ENCODE peak calls at places on chromosomes 13 and 19, in four cellular contexts. B, J, O and K are unnamed samples.

GRCh38 chr13:97905517-97905916 is 48.0 kb upstream of the IPO5 start:
- DNase-seq in B (no peak), J (no peak), O (no peak), K (no peak)

GRCh38 chr13:113421673-113422270 is 31.5 kb downstream of the ADPRHL1 start:
- DNase-seq in B (no peak), J (no peak), O (no peak), K (peak)

GRCh38 chr19:31444931-31445330 is 95.7 kb upstream of the TSHZ3 start:
- DNase-seq in B (no peak), J (no peak), O (no peak), K (no peak)

GRCh38 chr13:113393226-113393571 is 29.3 kb upstream of the GRTP1 start:
- DNase-seq in B (peak), J (no peak), O (no peak), K (no peak)

GRCh38 chr13:29840585-29840984 is 9.8 kb downstream of the UBL3 start:
- DNase-seq in B (no peak), J (no peak), O (no peak), K (no peak)

GRCh38 chr13:98570929-98571372 is 6.0 kb downstream of the STK24 start:
- DNase-seq in B (no peak), J (no peak), O (no peak), K (no peak)

GRCh38 chr19:47589824-47590223 is 16.9 kb upstream of the ZNF541 start:
- DNase-seq in B (no peak), J (no peak), O (no peak), K (no peak)

GRCh38 chr13:90633849-90634248 is 713.6 kb upstream of the MIR17HG start:
- DNase-seq in B (no peak), J (no peak), O (no peak), K (no peak)

GRCh38 chr13:37715606-37716015 is 117.0 kb upstream of the POSTN start:
- DNase-seq in B (no peak), J (no peak), O (no peak), K (no peak)

GRCh38 chr19:30074741-30075460 is 132.9 kb downstream of the URI1 start:
- DNase-seq in B (no peak), J (no peak), O (no peak), K (no peak)

GRCh38 chr19:2997720-2998119 is 20.4 kb downstream of the TLE6 start:
- DNase-seq in B (no peak), J (no peak), O (no peak), K (no peak)

GRCh38 chr13:113116206-113116800 is 6.3 kb upstream of the F10 start:
- DNase-seq in B (no peak), J (no peak), O (no peak), K (peak)

GRCh38 chr19:17063412-17063811 is 11.8 kb downstream of the HAUS8 start:
- DNase-seq in B (no peak), J (no peak), O (no peak), K (no peak)

GRCh38 chr13:66691149-66691548 is 539.0 kb downstream of the PCDH9 start:
- DNase-seq in B (no peak), J (no peak), O (no peak), K (no peak)

GRCh38 chr19:32881766-32882165 is 12.2 kb upstream of the SLC7A9 start:
- DNase-seq in B (no peak), J (no peak), O (no peak), K (no peak)

GRCh38 chr13:37011002-37011401 is 10.4 kb downstream of the EXOSC8 start:
- DNase-seq in B (no peak), J (no peak), O (no peak), K (no peak)

GRCh38 chr13:28843594-28843993 is 23.5 kb downstream of the MTUS2 start:
- DNase-seq in B (no peak), J (no peak), O (no peak), K (no peak)

GRCh38 chr19:41327499-41328156 is 17.7 kb downstream of the CCDC97 start:
- DNase-seq in B (peak), J (peak), O (no peak), K (peak)
- TF ChIP-seq TEAD4 in B (no peak), J (no peak), O (no peak), K (no peak)

DNA sequence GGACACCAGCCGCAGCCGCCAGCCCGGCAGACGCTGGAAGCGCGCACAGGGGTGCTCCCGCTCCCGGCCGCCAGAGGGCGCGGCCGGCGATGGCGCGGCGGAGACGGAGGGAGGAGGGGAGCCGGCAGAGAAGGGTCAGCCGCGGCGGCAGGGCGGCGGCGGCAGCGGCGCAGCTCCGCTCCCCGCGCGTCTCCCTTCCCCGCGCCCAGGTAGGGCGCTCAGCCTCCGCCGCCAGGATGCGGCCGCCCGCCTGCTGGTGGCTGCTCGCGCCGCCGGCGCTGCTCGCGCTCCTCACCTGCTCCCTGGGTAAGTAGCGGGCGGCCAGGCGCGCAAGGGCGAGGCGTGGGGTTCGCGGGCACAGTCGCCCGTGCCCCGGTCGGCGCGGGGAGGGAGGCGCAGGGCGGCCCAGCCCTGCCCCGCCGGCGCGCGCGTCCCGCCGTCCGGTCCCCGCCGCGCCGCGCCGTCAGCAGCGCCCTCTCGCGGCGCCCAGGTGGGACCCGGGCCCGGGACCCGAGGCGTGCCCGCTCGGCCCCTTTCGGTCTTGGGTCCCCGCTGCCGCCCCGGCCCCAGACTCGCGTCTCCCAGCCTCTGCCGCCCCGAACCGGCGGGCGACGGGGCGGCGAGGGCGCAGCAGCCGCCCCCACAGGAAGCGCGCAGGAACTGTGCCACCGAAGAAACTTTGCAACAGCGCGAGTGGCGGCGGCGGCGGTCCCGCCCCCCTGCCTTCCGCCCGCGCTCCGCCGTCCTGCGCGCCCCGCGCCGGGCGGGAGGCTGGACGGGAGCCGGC is at the start of gene B3GLCT:
- DNase-seq in B (peak), J (peak), O (peak), K (peak)
- TF ChIP-seq CTCF in B (peak), J (peak), O (peak), K (peak)

GRCh38 chr19:55276720-55277430 is 3.0 kb downstream of the HSPBP1 start:
- DNase-seq in B (no peak), J (no peak), O (no peak), K (no peak)

GRCh38 chr19:55272142-55272541 is 7.8 kb downstream of the HSPBP1 start:
- DNase-seq in B (no peak), J (no peak), O (no peak), K (no peak)

GRCh38 chr19:55277494-55277893 is 2.4 kb downstream of the HSPBP1 start:
- DNase-seq in B (no peak), J (no peak), O (no peak), K (no peak)

GRCh38 chr19:55275851-55276719 is 3.8 kb downstream of the HSPBP1 start:
- DNase-seq in B (no peak), J (no peak), O (no peak), K (no peak)

DNA sequence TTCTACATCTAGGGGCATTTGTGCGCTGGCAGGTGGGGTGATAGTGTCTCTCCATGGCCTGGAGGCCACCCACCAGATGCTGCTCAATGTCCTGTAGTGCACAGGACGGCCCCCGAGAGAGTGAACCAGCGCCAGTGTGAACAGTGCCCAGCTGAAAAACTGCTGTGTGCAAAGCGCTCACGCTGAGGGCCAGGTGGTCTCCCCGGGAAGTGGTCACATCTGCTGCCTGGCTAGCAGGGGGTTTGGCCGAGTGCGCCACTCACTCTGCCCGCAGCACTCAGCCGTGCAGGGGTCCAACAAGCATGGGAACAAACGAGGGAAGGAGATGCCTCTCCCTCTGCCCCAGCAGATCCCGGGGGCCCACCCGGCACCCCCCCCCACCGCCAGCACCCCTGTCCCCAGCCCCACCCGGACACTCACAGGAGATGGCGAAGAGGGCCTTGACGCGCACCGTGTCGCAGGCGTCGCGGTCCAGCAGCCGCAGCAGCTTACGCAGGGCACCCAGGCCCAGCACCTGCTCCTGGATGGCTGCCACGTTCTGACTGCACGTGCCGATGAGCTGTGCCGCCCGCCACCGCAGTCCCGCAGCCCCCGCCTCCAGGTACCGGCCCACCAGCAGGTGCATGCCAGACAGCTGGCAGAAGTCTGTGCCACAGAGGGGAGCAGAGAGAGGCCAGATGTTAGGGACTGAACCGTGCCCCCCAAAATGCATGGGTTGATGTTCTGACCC is 5.8 kb downstream of the HSPBP1 start:
- DNase-seq in B (no peak), J (no peak), O (no peak), K (no peak)
- TF ChIP-seq USF2 in B (no peak), J (no peak), O (no peak), K (no peak)

DNA sequence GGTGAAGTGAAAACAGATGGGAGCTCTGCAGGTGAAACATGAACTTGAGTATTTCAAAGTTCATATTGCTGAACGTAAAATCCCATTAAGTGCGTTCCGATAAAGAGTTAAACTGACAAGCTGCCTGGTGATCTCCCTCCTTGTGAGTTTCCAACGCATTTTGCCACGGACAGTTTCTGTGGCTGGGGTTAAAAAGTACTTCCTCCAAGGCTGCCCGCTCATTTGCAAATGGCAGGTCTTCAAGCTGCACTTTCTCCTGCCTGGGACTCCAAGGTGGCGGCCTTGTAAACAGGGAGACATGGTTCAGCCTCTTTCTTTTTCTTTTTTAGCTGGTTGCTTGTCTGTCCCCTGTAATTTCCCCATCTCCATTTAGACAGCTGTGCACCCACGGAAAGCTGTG is 450.5 kb downstream of the FGF9 start:
- DNase-seq in B (no peak), J (no peak), O (no peak), K (no peak)
- TF ChIP-seq TEAD4 in B (no peak), J (no peak), O (no peak), K (no peak)

DNA sequence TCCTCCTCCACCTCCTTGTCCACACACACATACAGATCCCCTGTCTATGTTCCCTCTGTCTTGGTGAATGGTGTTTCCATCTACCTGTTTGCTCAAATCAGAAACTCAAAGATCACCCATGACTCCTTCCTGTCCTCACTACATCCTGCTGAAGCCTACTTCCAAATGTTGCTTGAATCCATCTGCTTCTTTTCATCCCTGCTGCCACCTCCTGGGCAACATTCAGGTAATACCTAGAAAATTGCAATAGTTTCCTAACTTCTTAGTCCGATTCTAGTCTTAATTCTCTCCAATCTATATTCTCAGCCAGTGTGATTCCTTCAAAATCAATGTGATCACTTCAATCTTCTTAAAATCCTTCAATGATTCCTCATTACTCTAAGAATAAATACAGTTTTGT is 155.5 kb upstream of the STARD13 start:
- DNase-seq in B (peak), J (no peak), O (no peak), K (peak)
- TF ChIP-seq CTCF in B (no peak), J (no peak), O (peak), K (peak)

DNA sequence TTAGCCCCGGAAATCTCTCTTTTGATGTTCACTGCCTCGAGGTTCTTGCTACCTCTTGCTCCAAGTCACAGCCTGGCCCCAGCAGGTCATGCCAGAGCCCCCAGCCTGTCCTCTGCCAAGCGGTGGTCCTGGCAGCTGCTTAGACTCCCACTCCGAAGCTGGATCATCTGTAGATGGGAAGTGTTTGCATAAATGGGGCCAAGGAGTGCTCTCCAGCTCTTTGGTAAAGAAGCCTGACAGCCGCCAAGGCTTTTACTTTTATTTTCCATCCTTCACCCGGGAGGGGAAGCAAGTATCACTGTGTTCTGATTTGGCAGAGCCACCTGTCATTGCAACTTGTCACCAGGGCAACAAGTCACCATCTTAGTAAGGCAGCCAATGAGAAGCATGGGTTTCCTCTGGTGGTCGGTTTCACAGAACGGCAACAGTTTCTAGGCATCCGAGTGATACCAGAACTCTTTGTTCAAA is 10.6 kb upstream of the RETN start:
- DNase-seq in B (no peak), J (no peak), O (no peak), K (no peak)
- TF ChIP-seq USF2 in B (no peak), J (no peak), O (no peak), K (no peak)

DNA sequence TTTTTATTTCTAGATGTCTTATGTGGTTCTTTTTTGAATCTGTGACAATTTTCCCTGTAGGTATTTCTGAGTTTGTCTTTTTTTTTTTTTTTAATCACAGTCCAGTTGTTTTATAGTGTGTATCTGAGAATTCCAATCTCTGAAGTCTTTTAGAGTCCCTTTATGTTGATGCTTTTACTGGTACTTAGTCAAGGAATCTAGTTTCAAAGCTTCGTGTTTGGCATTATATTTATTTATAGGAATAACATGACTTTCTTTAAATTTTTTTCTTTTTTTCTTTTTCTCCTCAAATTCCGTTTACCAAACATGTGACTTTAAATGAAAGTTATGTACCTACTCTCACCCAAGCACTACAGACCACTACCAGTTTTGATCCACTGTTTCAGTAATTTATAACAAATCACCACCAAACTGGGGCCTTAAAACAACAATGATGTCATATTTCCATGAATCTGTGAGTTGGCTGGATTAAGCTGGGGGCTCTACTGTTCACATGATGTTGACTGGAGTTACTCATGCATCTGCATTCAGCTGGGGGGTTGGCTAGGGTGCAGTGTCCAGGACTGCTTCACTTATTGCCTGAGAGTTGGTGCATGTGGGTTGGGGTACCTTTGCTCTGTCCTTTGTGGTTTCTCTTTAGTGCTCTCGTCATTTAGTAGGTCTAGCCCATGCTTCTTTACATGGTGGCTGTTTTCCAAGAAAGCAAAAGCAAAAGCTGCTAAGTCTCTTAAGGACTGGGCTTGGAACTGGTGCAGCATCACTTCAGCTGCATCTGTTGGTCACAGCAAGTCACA is 22.3 kb downstream of the KCTD4 start:
- DNase-seq in B (no peak), J (no peak), O (no peak), K (no peak)
- TF ChIP-seq TEAD4 in B (no peak), J (no peak), O (no peak), K (no peak)

GRCh38 chr19:40465781-40466218 is 255 bp upstream of the BLVRB start:
- DNase-seq in B (peak), J (peak), O (peak), K (peak)
- TF ChIP-seq CTCF in B (no peak), J (no peak), O (no peak), K (no peak)

GRCh38 chr19:37907735-37908066 is 693 bp downstream of the SIPA1L3 start:
- DNase-seq in B (no peak), J (peak), O (no peak), K (no peak)

GRCh38 chr19:37909661-37910199 is 2.7 kb downstream of the SIPA1L3 start:
- DNase-seq in B (no peak), J (no peak), O (no peak), K (no peak)

GRCh38 chr19:37906868-37907734 is at the start of gene SIPA1L3:
- DNase-seq in B (peak), J (peak), O (peak), K (peak)

GRCh38 chr19:37903096-37903495 is 3.3 kb downstream of the WDR87 start:
- DNase-seq in B (no peak), J (no peak), O (no peak), K (no peak)

GRCh38 chr19:37905936-37906867 is at the start of gene WDR87:
- DNase-seq in B (peak), J (peak), O (peak), K (peak)
- TF ChIP-seq USF2 in B (peak), J (no peak), O (peak), K (no peak)

GRCh38 chr19:6161271-6161850 is 25.9 kb downstream of the ACSBG2 start:
- DNase-seq in B (peak), J (peak), O (peak), K (peak)

GRCh38 chr19:6167115-6167514 is 31.6 kb downstream of the ACSBG2 start:
- DNase-seq in B (no peak), J (no peak), O (no peak), K (no peak)

DNA sequence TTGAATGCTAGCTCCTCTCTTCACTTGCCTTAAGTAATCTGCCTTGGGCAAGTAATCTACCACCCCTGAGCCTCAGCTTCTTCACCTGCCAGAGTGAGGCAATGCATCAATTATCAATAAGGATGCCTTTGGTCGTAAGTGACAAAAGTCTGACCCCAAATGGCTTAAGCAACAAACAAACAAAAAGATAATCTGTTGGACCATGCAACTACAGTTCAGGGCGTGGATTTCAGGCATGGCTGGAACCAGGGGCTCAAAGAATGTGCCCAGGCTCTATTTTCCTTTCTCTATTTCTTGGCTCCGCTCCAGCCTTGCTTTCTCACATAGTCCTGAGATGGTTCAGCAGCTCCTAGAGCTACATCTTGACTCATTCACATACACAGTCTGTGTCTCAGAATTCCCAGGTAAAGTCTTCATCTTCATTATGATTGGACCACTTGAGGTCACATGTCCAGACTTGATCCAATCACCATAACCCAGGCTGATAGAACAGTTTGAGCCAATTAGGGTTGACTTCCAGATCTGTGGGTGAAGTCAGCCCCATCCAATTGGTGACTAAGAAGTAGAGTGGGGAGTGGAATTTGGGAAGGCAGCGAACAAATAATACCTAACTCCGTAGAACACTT is 29.6 kb downstream of the ACSBG2 start:
- DNase-seq in B (no peak), J (no peak), O (no peak), K (no peak)
- TF ChIP-seq TEAD4 in B (no peak), J (no peak), O (no peak), K (no peak)